ENCODE peak calls at places on chromosomes 16 and 17, in four cellular contexts. P is IMR-90, A is dorsolateral prefrontal cortex, U is left ventricle myocardium inferior. K is an unnamed sample.

GRCh38 chr16:23557779-23558330 is 328 bp downstream of the UBFD1 start:
- DNase-seq in P (peak), A (no peak), U (no peak), K (no peak)

GRCh38 chr16:6019490-6019991 is 921.9 kb upstream of the EEF2KMT start:
- DNase-seq in P (no peak), A (peak), U (no peak), K (no peak)

GRCh38 chr17:2266045-2266864 is 37.3 kb downstream of the SMG6 start:
- DNase-seq in P (no peak), A (no peak), U (no peak), K (no peak)

GRCh38 chr17:75078097-75079022 is 9.4 kb upstream of the SLC16A5 start:
- DNase-seq in P (peak), A (no peak), U (no peak), K (peak)

GRCh38 chr17:82858376-82859126 is 18.7 kb upstream of the ZNF750 start:
- DNase-seq in P (no peak), A (no peak), U (no peak), K (no peak)

GRCh38 chr17:67544364-67544763 is 167.3 kb downstream of the PITPNC1 start:
- DNase-seq in P (no peak), A (no peak), U (no peak), K (no peak)

GRCh38 chr17:54102246-54102645 is 279.5 kb downstream of the KIF2B start:
- DNase-seq in P (no peak), A (no peak), U (no peak), K (no peak)

GRCh38 chr17:74949455-74950115 is 13.9 kb downstream of the OTOP3 start:
- DNase-seq in P (no peak), A (no peak), U (no peak), K (no peak)

GRCh38 chr16:47036201-47036600 is 62.7 kb upstream of the DNAJA2 start:
- DNase-seq in P (no peak), A (no peak), U (no peak), K (no peak)
- TF ChIP-seq CTCF in P (no peak), A (no peak), U (no peak), K (no peak)

GRCh38 chr17:45241315-45242011 is 19.8 kb downstream of the FMNL1 start:
- DNase-seq in P (no peak), A (peak), U (no peak), K (no peak)
- H3K4me3 ChIP-seq in P (no peak), A (peak), U (peak), K (peak)

GRCh38 chr16:75622762-75623605 is at the start of gene ADAT1:
- DNase-seq in P (peak), A (peak), U (peak), K (peak)

GRCh38 chr16:75621170-75621477 is 2.0 kb downstream of the ADAT1 start:
- DNase-seq in P (peak), A (no peak), U (no peak), K (no peak)

GRCh38 chr16:75617121-75617520 is 6.0 kb downstream of the ADAT1 start:
- DNase-seq in P (no peak), A (no peak), U (no peak), K (no peak)

GRCh38 chr16:75618782-75619181 is 4.3 kb downstream of the ADAT1 start:
- DNase-seq in P (no peak), A (no peak), U (no peak), K (no peak)

GRCh38 chr16:75620326-75621169 is 2.5 kb downstream of the ADAT1 start:
- DNase-seq in P (no peak), A (no peak), U (no peak), K (no peak)
- H3K27ac ChIP-seq in P (no peak), A (no peak), U (no peak), K (no peak)

DNA sequence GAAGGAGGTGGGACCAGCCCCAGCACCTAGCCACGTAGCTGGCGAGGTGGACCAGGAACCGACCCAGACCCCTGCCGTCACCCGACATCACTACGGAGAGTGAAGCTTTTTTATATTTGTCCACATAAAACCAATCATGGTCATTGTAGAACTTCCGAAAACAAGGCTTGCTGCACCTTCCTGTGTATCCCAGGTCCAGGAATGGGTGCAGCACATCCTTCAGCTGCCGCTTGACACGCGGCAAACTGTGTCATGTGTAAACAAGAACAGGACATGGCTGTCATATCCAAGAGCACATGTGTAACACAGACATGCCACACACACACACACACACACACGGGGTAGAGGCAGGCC is 1.4 kb downstream of the HBQ1 start:
- DNase-seq in P (no peak), A (no peak), U (no peak), K (no peak)
- TF ChIP-seq CTCF in P (no peak), A (no peak), U (no peak), K (no peak)

GRCh38 chr16:2033057-2033911 is 6.6 kb downstream of the NHERF2 start:
- DNase-seq in P (peak), A (peak), U (peak), K (no peak)
- H3K4me3 ChIP-seq in P (peak), A (peak), U (peak), K (peak)

DNA sequence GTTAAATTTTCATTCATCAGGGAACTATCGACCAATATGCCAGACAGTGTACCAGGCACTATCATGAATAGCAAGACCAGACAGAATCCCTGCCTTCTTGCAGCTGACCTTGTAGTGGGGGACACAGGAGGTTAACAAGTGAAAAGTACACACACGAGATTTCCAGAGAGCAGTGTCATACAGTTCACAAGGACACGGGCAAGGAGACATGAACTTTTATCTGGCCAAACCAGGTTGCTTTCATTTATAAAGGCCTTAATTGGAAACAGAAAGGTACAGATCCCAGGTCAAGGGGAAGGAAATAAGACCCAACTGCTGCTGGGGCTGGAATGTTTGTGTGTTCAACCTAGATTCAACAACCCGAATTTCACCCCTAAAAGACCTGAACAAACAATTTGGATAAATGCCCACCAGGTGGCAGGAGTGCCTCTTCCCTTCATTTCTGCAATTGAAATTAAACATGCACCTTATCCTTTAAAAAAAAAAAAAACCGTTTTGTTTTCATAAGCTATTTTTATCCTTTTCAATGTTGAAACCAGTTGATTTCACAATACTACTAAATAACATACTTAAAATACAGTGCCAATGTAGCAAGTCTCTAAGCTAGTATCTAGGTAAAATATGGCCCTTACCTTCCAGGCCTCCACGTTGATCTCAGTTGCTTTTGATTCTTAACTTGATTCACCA is 65.9 kb downstream of the EMP2 start:
- DNase-seq in P (peak), A (no peak), U (no peak), K (peak)
- H3K27ac ChIP-seq in P (no peak), A (no peak), U (peak), K (no peak)

DNA sequence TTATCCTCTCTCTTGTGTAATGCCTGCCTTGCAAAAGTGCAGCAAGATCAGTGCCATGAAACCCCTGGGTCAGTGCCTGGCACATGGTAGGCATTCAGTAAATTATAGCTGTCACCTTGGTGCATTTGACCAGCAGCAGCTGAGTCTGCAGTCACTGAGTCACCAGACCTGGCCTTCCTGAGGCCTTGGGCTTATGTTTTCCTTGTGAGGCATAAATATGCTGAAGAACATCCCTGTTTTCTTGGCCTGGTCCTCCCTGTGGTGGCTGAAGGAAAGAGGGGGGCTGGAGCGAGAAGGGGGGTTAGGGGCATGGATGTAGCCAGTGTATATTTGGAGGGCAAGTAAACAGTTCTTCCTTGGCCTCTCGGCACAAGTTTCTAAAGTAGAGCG is 26.4 kb downstream of the EPN2 start:
- DNase-seq in P (peak), A (no peak), U (no peak), K (no peak)
- TF ChIP-seq CTCF in P (no peak), A (no peak), U (no peak), K (no peak)

DNA sequence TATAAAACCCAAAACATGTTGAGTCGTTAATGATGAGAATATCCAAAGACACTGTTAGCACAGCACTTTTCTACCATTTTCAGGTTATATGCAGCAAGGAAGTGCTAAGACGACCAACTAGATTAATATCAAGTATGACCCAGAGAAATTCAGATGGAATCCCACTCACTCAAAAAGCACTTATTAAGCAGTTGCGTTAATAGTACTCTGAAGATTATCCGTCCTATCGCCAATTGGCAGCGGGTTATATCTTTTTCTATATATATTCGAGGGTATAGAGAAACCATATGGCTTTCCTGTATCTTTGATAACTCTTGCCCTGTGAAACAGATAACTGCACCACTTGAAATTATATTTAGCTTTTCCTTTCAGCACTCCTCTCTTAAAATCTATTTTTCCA is 1.1 kb downstream of the CRLF3 start:
- DNase-seq in P (no peak), A (no peak), U (no peak), K (no peak)
- H3K4me3 ChIP-seq in P (peak), A (peak), U (peak), K (peak)

DNA sequence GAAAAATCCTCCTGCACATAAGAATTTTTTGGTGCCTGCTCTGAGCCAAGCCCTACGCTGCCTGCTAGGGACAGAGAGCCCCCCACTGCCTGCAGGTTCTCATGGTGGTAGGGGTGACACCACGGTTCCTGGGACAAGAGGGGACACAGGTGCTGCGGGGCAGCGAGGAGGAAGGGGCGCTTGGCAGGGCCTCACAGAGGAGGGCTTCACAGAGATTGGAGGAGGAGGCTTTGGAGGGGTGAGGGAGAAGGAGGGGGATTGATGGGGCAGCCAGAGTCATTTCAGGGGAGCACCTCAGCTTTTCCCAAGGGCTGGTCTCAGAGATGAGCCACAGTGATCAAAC is 29.8 kb upstream of the GSG1L start:
- DNase-seq in P (no peak), A (no peak), U (no peak), K (no peak)
- H3K27ac ChIP-seq in P (no peak), A (no peak), U (no peak), K (no peak)